ENCODE peak calls at places on chromosomes 13 and 19, in nine cellular contexts. G, C, F, E, B, K, O, Z and N are unnamed samples. For H3K36me3, the result is how much of the 10 kb centered on the place peaks cover.

GRCh38 chr13:59700281-59700680 is 463.4 kb downstream of the DIAPH3 start:
- DNase-seq in G (no peak), C (no peak), F (no peak), E (peak), B (peak), K (no peak), O (no peak), Z (no peak), N (no peak)

GRCh38 chr19:6772028-6772865 is at the start of gene VAV1:
- DNase-seq in G (peak), C (no peak), F (no peak), E (no peak), B (no peak), K (no peak), O (no peak), Z (no peak), N (peak)

GRCh38 chr13:97116754-97117153 is 105.4 kb upstream of the MBNL2 start:
- DNase-seq in G (no peak), C (peak), F (no peak), E (peak), B (peak), K (peak), O (no peak), Z (no peak), N (no peak)

GRCh38 chr19:28067882-28068281 is 1145.1 kb downstream of the UQCRFS1 start:
- DNase-seq in G (no peak), C (no peak), F (no peak), E (no peak), B (no peak), K (no peak), O (no peak), Z (no peak), N (no peak)

GRCh38 chr13:23505007-23505406 is 65.2 kb upstream of the TNFRSF19 start:
- DNase-seq in G (no peak), C (peak), F (no peak), E (peak), B (peak), K (peak), O (no peak), Z (no peak), N (no peak)

GRCh38 chr13:80946008-80946802 is 605.3 kb upstream of the SPRY2 start:
- DNase-seq in G (no peak), C (peak), F (no peak), E (no peak), B (no peak), K (no peak), O (no peak), Z (no peak), N (no peak)

GRCh38 chr19:55479045-55479444 is 2.6 kb downstream of the ZNF628 start:
- DNase-seq in G (no peak), C (no peak), F (no peak), E (no peak), B (no peak), K (no peak), O (no peak), Z (no peak), N (no peak)

GRCh38 chr19:1764293-1764683 is 11.0 kb downstream of the ONECUT3 start:
- DNase-seq in G (no peak), C (no peak), F (no peak), E (no peak), B (no peak), K (no peak), O (no peak), Z (no peak), N (no peak)

GRCh38 chr13:25203256-25203794 is 31.2 kb upstream of the AMER2 start:
- DNase-seq in G (no peak), C (no peak), F (no peak), E (peak), B (no peak), K (no peak), O (no peak), Z (no peak), N (no peak)

GRCh38 chr19:38649305-38650179 is 2.1 kb downstream of the ACTN4 start:
- DNase-seq in G (no peak), C (peak), F (no peak), E (peak), B (no peak), K (no peak), O (no peak), Z (no peak), N (peak)

GRCh38 chr19:46927893-46928292 is 67.1 kb downstream of the ARHGAP35 start:
- DNase-seq in G (no peak), C (no peak), F (no peak), E (no peak), B (no peak), K (no peak), O (no peak), Z (no peak), N (no peak)

GRCh38 chr19:2457394-2458037 is 757 bp upstream of the LMNB2 start:
- DNase-seq in G (no peak), C (no peak), F (no peak), E (no peak), B (no peak), K (no peak), O (no peak), Z (no peak), N (no peak)

GRCh38 chr19:12825259-12826131 is 8.9 kb downstream of the RTBDN start:
- DNase-seq in G (peak), C (peak), F (no peak), E (peak), B (no peak), K (no peak), O (peak), Z (no peak), N (no peak)

GRCh38 chr19:45477713-45478453 is 10.1 kb downstream of the FOSB start:
- DNase-seq in G (no peak), C (peak), F (no peak), E (peak), B (no peak), K (no peak), O (peak), Z (no peak), N (no peak)

GRCh38 chr19:56405062-56405461 is 930 bp downstream of the ZNF583 start:
- DNase-seq in G (no peak), C (no peak), F (no peak), E (no peak), B (no peak), K (no peak), O (no peak), Z (no peak), N (no peak)

GRCh38 chr19:43765109-43765876 is 10.5 kb upstream of the SMG9 start:
- DNase-seq in G (no peak), C (peak), F (no peak), E (peak), B (peak), K (peak), O (no peak), Z (peak), N (peak)

GRCh38 chr13:114222461-114222968 is 12.2 kb upstream of the CDC16 start:
- DNase-seq in G (no peak), C (no peak), F (no peak), E (no peak), B (peak), K (peak), O (no peak), Z (no peak), N (no peak)

DNA sequence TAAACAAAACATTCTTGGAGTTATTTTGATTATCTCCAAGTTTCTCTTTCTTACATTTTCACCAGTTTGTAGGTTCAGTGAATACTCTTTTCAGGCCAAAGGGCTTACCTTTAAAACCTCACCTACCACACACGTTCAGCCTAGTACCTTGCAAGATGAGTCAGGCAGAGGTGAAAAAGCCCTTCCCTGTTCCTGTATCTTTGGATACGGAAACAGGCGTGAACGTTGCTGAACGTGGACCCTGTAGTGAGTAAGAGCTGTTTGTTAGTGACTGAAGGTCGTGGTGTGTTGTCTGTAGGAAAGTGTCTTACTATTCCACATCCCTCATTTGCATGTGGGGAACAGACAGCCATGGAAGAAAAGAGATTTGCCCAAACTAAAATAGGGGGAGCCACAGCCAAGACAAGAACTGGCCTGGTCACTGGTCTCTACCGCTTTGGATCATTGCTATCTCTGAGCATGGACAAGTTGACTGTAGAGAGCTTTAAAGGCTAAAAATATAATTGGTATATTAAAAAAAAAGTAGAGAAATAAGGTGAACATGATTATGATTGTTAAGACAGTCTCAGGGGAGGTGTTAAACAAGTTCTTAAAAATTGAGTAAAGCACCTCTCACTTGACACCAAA is 3.5 kb downstream of the CEBPG start:
- DNase-seq in G (no peak), C (peak), F (no peak), E (no peak), B (no peak), K (no peak), O (no peak), Z (no peak), N (peak)
- H3K27ac ChIP-seq in G (no peak), C (peak), F (no peak), E (peak), B (no peak), K (no peak), O (no peak), Z (peak), N (peak)

GRCh38 chr19:5587661-5588060 is 19.9 kb upstream of the TINCR start:
- DNase-seq in G (peak), C (no peak), F (no peak), E (no peak), B (no peak), K (no peak), O (no peak), Z (no peak), N (no peak)

GRCh38 chr19:5585461-5586299 is 17.9 kb upstream of the TINCR start:
- DNase-seq in G (peak), C (no peak), F (peak), E (no peak), B (no peak), K (no peak), O (peak), Z (no peak), N (no peak)

GRCh38 chr19:5586300-5587070 is 18.7 kb upstream of the TINCR start:
- DNase-seq in G (no peak), C (no peak), F (no peak), E (peak), B (no peak), K (no peak), O (no peak), Z (no peak), N (no peak)

GRCh38 chr19:5588441-5588840 is 20.7 kb upstream of the TINCR start:
- DNase-seq in G (no peak), C (no peak), F (no peak), E (peak), B (no peak), K (no peak), O (no peak), Z (no peak), N (no peak)

GRCh38 chr19:5587071-5587455 is 19.3 kb upstream of the TINCR start:
- DNase-seq in G (peak), C (no peak), F (no peak), E (no peak), B (no peak), K (no peak), O (no peak), Z (no peak), N (no peak)
- H3K36me3 ChIP-seq in G (half or more), C (half or more), F (half or more), E (under half), B (half or more), K (under half), O (under half), Z (under half), N (under half)

GRCh38 chr19:755063-755462 is 4.2 kb downstream of the MISP start:
- DNase-seq in G (no peak), C (no peak), F (no peak), E (no peak), B (no peak), K (no peak), O (no peak), Z (no peak), N (peak)

GRCh38 chr19:756232-756631 is 5.3 kb downstream of the MISP start:
- DNase-seq in G (peak), C (peak), F (no peak), E (peak), B (peak), K (peak), O (no peak), Z (peak), N (no peak)

GRCh38 chr19:754530-754929 is 3.6 kb downstream of the MISP start:
- DNase-seq in G (no peak), C (no peak), F (no peak), E (no peak), B (no peak), K (no peak), O (no peak), Z (no peak), N (peak)

GRCh38 chr19:757811-758668 is 7.1 kb downstream of the MISP start:
- DNase-seq in G (no peak), C (no peak), F (no peak), E (no peak), B (no peak), K (no peak), O (no peak), Z (no peak), N (no peak)

GRCh38 chr19:756821-757688 is 6.1 kb downstream of the MISP start:
- DNase-seq in G (no peak), C (no peak), F (no peak), E (no peak), B (no peak), K (no peak), O (no peak), Z (no peak), N (no peak)
- H3K9ac ChIP-seq in G (no peak), C (no peak), F (no peak), E (no peak), B (no peak), K (no peak), O (no peak), Z (no peak), N (no peak)

DNA sequence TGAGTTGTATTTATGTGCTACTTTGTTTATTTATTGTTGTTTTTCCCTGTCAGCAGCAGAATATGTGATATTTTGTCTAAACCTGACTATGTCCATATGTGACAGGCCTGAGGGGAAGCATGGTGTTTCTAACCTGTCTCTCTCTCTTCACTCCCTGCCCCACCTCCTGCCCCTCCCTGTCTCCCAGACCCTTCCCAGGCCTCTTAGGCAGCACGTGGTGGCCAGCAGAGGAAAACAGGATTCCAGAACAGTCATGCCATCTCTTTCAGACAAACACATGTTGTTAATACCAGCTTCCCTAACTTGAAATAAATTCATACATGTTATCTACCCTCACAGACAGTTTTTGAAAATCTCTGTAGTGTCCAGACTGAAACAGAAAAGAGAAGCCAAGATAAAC is 31.0 kb upstream of the ATP11A start:
- DNase-seq in G (no peak), C (no peak), F (no peak), E (no peak), B (peak), K (no peak), O (no peak), Z (no peak), N (no peak)
- H3K27ac ChIP-seq in G (no peak), C (peak), F (no peak), E (no peak), B (no peak), K (no peak), O (no peak), Z (no peak), N (no peak)